ENCODE peak calls at places on chromosomes 7 and 10, in ten cellular contexts. D is RPMI8226; H is HTR-8/SVneo; S is activated CD4-positive, alpha-beta memory T cell treated with anti-CD3 and anti-CD28 coated beads for 36 hours; L is RWPE1; K is activated CD4-positive, alpha-beta T cell treated with anti-CD3 and anti-CD28 coated beads, Interleukin-2, amount 10 ng/mL, durations not matched to agents 7 days and 5 days; J is effector memory CD8-positive, alpha-beta T cell; V is stimulated activated naive CD4-positive, alpha-beta T cell; C is endodermal cell; F is heart right ventricle. I is an unnamed sample.

GRCh38 chr10:121668336-121669009 is 70.2 kb upstream of the FGFR2 start:
- DNase-seq in C (peak), F (peak), L (no peak), V (no peak), K (no peak), D (no peak), S (no peak), J (no peak), H (no peak), I (no peak)

GRCh38 chr7:14104861-14105260 is 115.4 kb upstream of the ETV1 start:
- DNase-seq in V (no peak), H (no peak), S (no peak), J (no peak), K (no peak), C (no peak), D (peak), F (no peak), L (no peak), I (no peak)

GRCh38 chr10:77139145-77139692 is 498.4 kb downstream of the KCNMA1 start:
- DNase-seq in H (no peak), J (no peak), F (no peak), C (no peak), K (no peak), V (no peak), L (no peak), D (no peak), S (no peak), I (no peak)

GRCh38 chr10:90571876-90572275 is 286.0 kb downstream of the HTR7 start:
- DNase-seq in D (no peak), J (no peak), C (no peak), H (no peak), S (no peak), L (no peak), F (no peak), K (no peak), V (no peak), I (no peak)

GRCh38 chr10:86747796-86748581 is 8.4 kb upstream of the BMPR1A start:
- DNase-seq in D (no peak), K (no peak), C (no peak), F (no peak), J (no peak), L (no peak), S (no peak), H (no peak), V (no peak), I (no peak)

GRCh38 chr7:99040104-99040958 is 103.6 kb downstream of the SMURF1 start:
- DNase-seq in C (peak), L (peak), K (peak), S (peak), D (peak), H (peak), F (peak), J (peak), V (peak), I (peak)

GRCh38 chr7:517848-518629 is 1.6 kb downstream of the PDGFA start:
- DNase-seq in D (peak), F (peak), S (peak), L (no peak), V (no peak), C (peak), H (no peak), K (peak), J (no peak), I (no peak)

GRCh38 chr10:86303626-86304025 is 63.0 kb downstream of the GRID1 start:
- DNase-seq in J (no peak), V (no peak), L (no peak), K (no peak), D (no peak), F (no peak), C (peak), H (no peak), S (no peak), I (no peak)

GRCh38 chr7:88254721-88255120 is 34.9 kb upstream of the SRI start:
- DNase-seq in D (no peak), C (no peak), L (peak), F (no peak), H (no peak), S (no peak), J (no peak), V (no peak), K (no peak), I (no peak)

GRCh38 chr7:95520136-95520535 is 34.4 kb downstream of the ASB4 start:
- DNase-seq in C (no peak), H (no peak), K (no peak), D (no peak), L (no peak), S (no peak), V (no peak), F (no peak), J (no peak), I (no peak)

GRCh38 chr7:149459201-149459539 is 1.7 kb downstream of the ZNF777 start:
- DNase-seq in V (no peak), D (no peak), F (no peak), K (no peak), H (no peak), L (no peak), C (no peak), S (no peak), J (no peak), I (no peak)

GRCh38 chr7:668139-668871 is 58.2 kb upstream of the DNAAF5 start:
- DNase-seq in H (no peak), S (no peak), J (no peak), L (no peak), K (no peak), V (peak), D (no peak), F (no peak), C (no peak), I (no peak)

GRCh38 chr7:129926618-129927017 is 26.1 kb downstream of the UBE2H start:
- DNase-seq in D (no peak), S (no peak), C (peak), L (no peak), J (no peak), F (no peak), H (no peak), K (no peak), V (no peak), I (no peak)

GRCh38 chr10:70956029-70956759 is 67.8 kb upstream of the PCBD1 start:
- DNase-seq in V (no peak), F (no peak), J (no peak), D (peak), H (no peak), L (no peak), K (no peak), S (no peak), C (peak), I (no peak)

GRCh38 chr7:84950836-84951235 is 236.0 kb downstream of the SEMA3D start:
- DNase-seq in F (no peak), D (no peak), J (no peak), L (no peak), V (no peak), H (no peak), K (no peak), C (no peak), S (no peak), I (no peak)

GRCh38 chr7:27940341-27940740 is 200.4 kb downstream of the TAX1BP1 start:
- DNase-seq in V (no peak), L (no peak), S (no peak), F (no peak), J (no peak), C (no peak), H (no peak), D (no peak), K (no peak), I (no peak)

GRCh38 chr7:30463400-30464145 is 15.0 kb downstream of the NOD1 start:
- DNase-seq in C (no peak), V (no peak), F (no peak), K (no peak), H (no peak), L (no peak), D (no peak), J (no peak), S (no peak), I (no peak)

I was measured in T-cell.